ENCODE peak calls at places on chromosomes 4 and X, in five cellular contexts. T is cardiac fibroblast; K is activated T-helper 9 cell treated with anti-CD3 and anti-CD28 coated beads, Interleukin-2, amount 50 U/mL, for 16 hours; F is activated effector memory CD4-positive, alpha-beta T cell treated with Interleukin-2 at 50 U/mL for 16 hours; Q is T-helper 2 cell. X is an unnamed sample.

GRCh38 chr4:151641167-151641566 is 119.6 kb downstream of the GATB start:
- DNase-seq in T (peak), K (no peak), F (no peak), Q (no peak), X (no peak)

GRCh38 chrX:136063340-136064079 is 78.3 kb downstream of the SLC9A6 start:
- DNase-seq in T (peak), K (no peak), F (no peak), Q (no peak), X (no peak)

GRCh38 chr4:136748777-136749176 is 783.5 kb downstream of the PCDH18 start:
- DNase-seq in T (no peak), K (no peak), F (no peak), Q (no peak), X (no peak)

GRCh38 chr4:4919926-4920325 is 60.5 kb downstream of the MSX1 start:
- DNase-seq in T (peak), K (no peak), F (no peak), Q (no peak), X (no peak)

GRCh38 chrX:97401586-97402101 is 517.9 kb downstream of the RPA4 start:
- DNase-seq in T (no peak), K (no peak), F (no peak), Q (no peak), X (no peak)

GRCh38 chrX:45077748-45078424 is 122.8 kb downstream of the DIPK2B start:
- DNase-seq in T (no peak), K (no peak), F (no peak), Q (no peak), X (no peak)

GRCh38 chrX:16807548-16807947 is 21.3 kb downstream of the TXLNG start:
- DNase-seq in T (no peak), K (no peak), F (no peak), Q (no peak), X (no peak)

GRCh38 chrX:29478336-29479069 is 736.9 kb upstream of the MAGEB2 start:
- DNase-seq in T (peak), K (no peak), F (no peak), Q (no peak), X (no peak)

GRCh38 chr4:105352826-105353225 is 121.0 kb downstream of the PPA2 start:
- DNase-seq in T (no peak), K (no peak), F (no peak), Q (no peak), X (no peak)

GRCh38 chrX:53317365-53318069 is 36.1 kb upstream of the IQSEC2 start:
- DNase-seq in T (peak), K (peak), F (peak), Q (peak), X (peak)

GRCh38 chr4:152935661-152936445 is at the start of gene FHDC1:
- DNase-seq in T (no peak), K (no peak), F (no peak), Q (no peak), X (no peak)

GRCh38 chr4:19051751-19052296 is 1030.3 kb upstream of the LCORL start:
- DNase-seq in T (no peak), K (no peak), F (no peak), Q (no peak), X (no peak)

X was measured in activated T-cell treated with anti-CD3 and anti-CD28 coated beads, Interleukin-2, amount 50 U/mL, for 1 hour.